ENCODE peak calls at places on chromosomes 6 and 20, in seven cellular contexts. H, N, L, Y, W, S and G are unnamed samples.

GRCh38 chr6:137136065-137136464 is 37.4 kb downstream of the IL22RA2 start:
- DNase-seq in H (no peak), N (no peak), L (no peak), Y (no peak), W (no peak), S (no peak), G (no peak)

GRCh38 chr20:58071991-58072390 is 156.5 kb downstream of the ANKRD60 start:
- DNase-seq in H (no peak), N (no peak), L (no peak), Y (no peak), W (no peak), S (no peak), G (no peak)

GRCh38 chr20:53463101-53463972 is 130.3 kb downstream of the ZNF217 start:
- DNase-seq in H (no peak), N (no peak), L (no peak), Y (no peak), W (no peak), S (no peak), G (no peak)

GRCh38 chr6:105831321-105831720 is 254.8 kb upstream of the PRDM1 start:
- DNase-seq in H (no peak), N (no peak), L (no peak), Y (no peak), W (no peak), S (no peak), G (no peak)

GRCh38 chr6:84449220-84449619 is 221.8 kb upstream of the CEP162 start:
- DNase-seq in H (no peak), N (no peak), L (no peak), Y (peak), W (no peak), S (no peak), G (peak)

GRCh38 chr6:16004934-16005673 is 123.8 kb upstream of the MYLIP start:
- DNase-seq in H (no peak), N (no peak), L (no peak), Y (no peak), W (no peak), S (no peak), G (no peak)

GRCh38 chr6:132715204-132715603 is 1.3 kb upstream of the VNN1 start:
- DNase-seq in H (no peak), N (no peak), L (no peak), Y (peak), W (peak), S (peak), G (peak)

GRCh38 chr6:47116616-47117015 is 74.5 kb upstream of the ADGRF1 start:
- DNase-seq in H (no peak), N (no peak), L (no peak), Y (no peak), W (no peak), S (no peak), G (no peak)

GRCh38 chr20:20821496-20822260 is 109.2 kb upstream of the RALGAPA2 start:
- DNase-seq in H (no peak), N (no peak), L (no peak), Y (no peak), W (no peak), S (peak), G (no peak)

GRCh38 chr6:64812138-64812537 is 894.9 kb downstream of the EYS start:
- DNase-seq in H (no peak), N (no peak), L (no peak), Y (no peak), W (no peak), S (no peak), G (no peak)

GRCh38 chr6:10557886-10558285 is 36.7 kb downstream of the GCNT2 start:
- DNase-seq in H (no peak), N (no peak), L (no peak), Y (no peak), W (no peak), S (no peak), G (no peak)

GRCh38 chr6:70663881-70664466 is 3.7 kb upstream of the SMAP1 start:
- DNase-seq in H (no peak), N (no peak), L (peak), Y (no peak), W (peak), S (no peak), G (no peak)

GRCh38 chr6:81997091-81997926 is 244.8 kb upstream of the TENT5A start:
- DNase-seq in H (no peak), N (no peak), L (no peak), Y (no peak), W (no peak), S (no peak), G (peak)

GRCh38 chr20:561437-562231 is 18.0 kb upstream of the CSNK2A1 start:
- DNase-seq in H (peak), N (no peak), L (peak), Y (peak), W (peak), S (peak), G (peak)
- TF ChIP-seq CTCF in H (peak), N (peak), L (peak), Y (peak), W (peak), S (peak), G (peak)

GRCh38 chr6:51842487-51843469 is 244.6 kb downstream of the PKHD1 start:
- DNase-seq in H (no peak), N (no peak), L (no peak), Y (peak), W (no peak), S (no peak), G (no peak)

GRCh38 chr6:51846531-51846930 is 240.9 kb downstream of the PKHD1 start:
- DNase-seq in H (no peak), N (no peak), L (no peak), Y (no peak), W (no peak), S (no peak), G (no peak)

GRCh38 chr6:51843470-51844390 is 243.7 kb downstream of the PKHD1 start:
- DNase-seq in H (no peak), N (no peak), L (no peak), Y (no peak), W (no peak), S (no peak), G (no peak)

GRCh38 chr6:51842066-51842465 is 245.3 kb downstream of the PKHD1 start:
- DNase-seq in H (no peak), N (no peak), L (no peak), Y (no peak), W (no peak), S (no peak), G (no peak)

DNA sequence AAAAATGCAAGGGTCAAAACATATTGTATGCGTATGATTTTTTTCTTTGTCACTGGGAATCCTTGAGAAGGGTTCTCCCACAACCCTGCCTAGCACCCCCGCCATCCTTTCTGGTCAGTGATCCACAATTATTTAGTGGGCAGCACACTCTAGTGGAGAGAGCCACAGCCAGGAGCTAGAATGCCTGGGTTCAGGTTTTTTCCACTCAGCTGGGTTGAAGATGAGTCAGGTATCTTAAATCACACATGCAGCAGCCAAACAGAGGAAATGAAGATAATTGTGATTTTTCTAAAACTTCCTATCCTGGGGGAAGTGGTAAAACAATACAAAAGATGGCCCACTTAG is 243.1 kb downstream of the PKHD1 start:
- DNase-seq in H (no peak), N (no peak), L (no peak), Y (peak), W (peak), S (no peak), G (no peak)
- TF ChIP-seq CTCF in H (peak), N (no peak), L (no peak), Y (peak), W (peak), S (peak), G (no peak)

DNA sequence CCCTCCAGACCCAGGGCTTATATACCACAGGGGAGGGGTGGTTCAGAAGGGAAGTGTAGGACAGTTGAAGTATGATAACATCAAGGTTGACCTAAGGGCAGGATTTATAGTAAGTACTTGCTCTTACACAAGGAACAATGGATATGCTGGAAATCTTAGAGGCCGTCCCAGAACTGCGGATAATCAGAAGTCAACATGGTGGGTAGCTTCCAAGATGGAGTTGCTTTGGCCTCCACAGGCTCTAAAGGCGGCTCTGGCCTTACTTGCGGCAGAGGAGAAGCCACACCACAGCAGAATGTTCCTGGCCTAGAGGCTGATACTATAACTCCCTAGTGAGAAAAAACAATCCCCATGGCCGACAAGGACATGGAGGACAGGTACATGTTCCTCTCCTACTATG is 344.7 kb downstream of the CDC5L start:
- DNase-seq in H (no peak), N (no peak), L (no peak), Y (no peak), W (no peak), S (no peak), G (no peak)
- TF ChIP-seq CTCF in H (no peak), N (no peak), L (no peak), Y (no peak), W (no peak), S (no peak), G (no peak)

GRCh38 chr20:11851646-11852045 is 66.0 kb upstream of the BTBD3 start:
- DNase-seq in H (no peak), N (no peak), L (no peak), Y (no peak), W (no peak), S (no peak), G (no peak)
- TF ChIP-seq CTCF in H (no peak), N (no peak), L (no peak), Y (no peak), W (no peak), S (no peak), G (no peak)

GRCh38 chr6:19204445-19204844 is 632.7 kb upstream of the ID4 start:
- DNase-seq in H (no peak), N (no peak), L (no peak), Y (no peak), W (no peak), S (no peak), G (no peak)
- TF ChIP-seq CTCF in H (no peak), N (no peak), L (no peak), Y (no peak), W (peak), S (peak), G (peak)

GRCh38 chr20:63505723-63506122 is 6.8 kb upstream of the EEF1A2 start:
- DNase-seq in H (no peak), N (no peak), L (no peak), Y (no peak), W (no peak), S (no peak), G (no peak)

GRCh38 chr20:63505281-63505680 is 6.4 kb upstream of the EEF1A2 start:
- DNase-seq in H (no peak), N (no peak), L (no peak), Y (no peak), W (no peak), S (no peak), G (no peak)

GRCh38 chr20:63509088-63509564 is 10.2 kb upstream of the EEF1A2 start:
- DNase-seq in H (no peak), N (peak), L (no peak), Y (no peak), W (no peak), S (no peak), G (no peak)

GRCh38 chr20:63508072-63508768 is 9.3 kb upstream of the EEF1A2 start:
- DNase-seq in H (no peak), N (peak), L (no peak), Y (no peak), W (no peak), S (no peak), G (no peak)

DNA sequence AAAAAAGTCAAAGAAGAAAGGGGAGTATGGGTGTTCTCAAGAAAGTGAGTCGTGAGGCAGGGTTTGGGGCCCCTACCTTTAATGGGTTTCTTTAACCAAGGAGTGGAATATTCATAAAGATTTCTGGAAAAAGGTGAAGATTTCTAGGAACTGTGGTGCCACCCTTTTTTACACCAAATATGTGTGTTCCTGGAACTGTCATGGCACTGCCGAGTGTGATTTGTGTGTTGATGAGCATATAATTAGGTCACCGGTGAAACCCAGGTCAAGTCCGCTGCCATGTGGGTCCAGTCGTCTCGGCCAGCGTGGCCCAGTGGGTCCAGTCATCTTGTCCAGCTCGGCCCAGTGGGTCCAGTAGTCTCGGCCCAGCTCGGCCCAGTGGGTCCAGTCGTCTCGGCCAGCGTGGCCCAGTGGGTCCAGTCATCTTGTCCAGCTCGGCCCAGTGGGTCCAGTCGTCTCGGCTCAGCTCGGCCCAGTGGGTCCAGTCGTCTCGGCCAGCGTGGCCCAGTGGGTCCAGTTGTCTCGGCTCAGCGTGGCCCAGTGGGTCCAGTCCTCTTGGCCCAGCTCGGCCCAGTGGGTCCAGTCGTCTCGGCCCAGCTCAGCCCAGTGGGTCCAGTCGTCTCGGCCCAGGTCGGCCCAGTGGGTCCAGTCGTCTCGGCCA is 8.3 kb upstream of the EEF1A2 start:
- DNase-seq in H (no peak), N (peak), L (no peak), Y (no peak), W (no peak), S (no peak), G (no peak)
- TF ChIP-seq CTCF in H (no peak), N (no peak), L (no peak), Y (no peak), W (no peak), S (no peak), G (no peak)

GRCh38 chr6:2037230-2037926 is 208.0 kb downstream of the GMDS start:
- DNase-seq in H (no peak), N (no peak), L (no peak), Y (no peak), W (peak), S (no peak), G (no peak)
- TF ChIP-seq CTCF in H (no peak), N (no peak), L (no peak), Y (peak), W (peak), S (peak), G (no peak)

GRCh38 chr20:44888226-44889103 is 3.0 kb downstream of the YWHAB start:
- DNase-seq in H (no peak), N (no peak), L (no peak), Y (no peak), W (no peak), S (no peak), G (no peak)
- TF ChIP-seq CTCF in H (peak), N (peak), L (peak), Y (peak), W (no peak), S (peak), G (peak)

GRCh38 chr20:56817780-56818675 is 188.9 kb downstream of the TFAP2C start:
- DNase-seq in H (no peak), N (no peak), L (no peak), Y (no peak), W (no peak), S (no peak), G (no peak)
- TF ChIP-seq CTCF in H (no peak), N (no peak), L (no peak), Y (no peak), W (no peak), S (peak), G (no peak)

GRCh38 chr20:59253325-59253724 is 47.1 kb upstream of the EDN3 start:
- DNase-seq in H (no peak), N (no peak), L (no peak), Y (no peak), W (no peak), S (no peak), G (no peak)

GRCh38 chr20:59250293-59250692 is 50.1 kb upstream of the EDN3 start:
- DNase-seq in H (no peak), N (no peak), L (no peak), Y (no peak), W (no peak), S (no peak), G (no peak)

GRCh38 chr20:59258103-59258705 is 42.2 kb upstream of the EDN3 start:
- DNase-seq in H (no peak), N (no peak), L (no peak), Y (no peak), W (no peak), S (no peak), G (no peak)

GRCh38 chr20:59255256-59255655 is 45.2 kb upstream of the EDN3 start:
- DNase-seq in H (no peak), N (no peak), L (no peak), Y (no peak), W (no peak), S (no peak), G (no peak)

DNA sequence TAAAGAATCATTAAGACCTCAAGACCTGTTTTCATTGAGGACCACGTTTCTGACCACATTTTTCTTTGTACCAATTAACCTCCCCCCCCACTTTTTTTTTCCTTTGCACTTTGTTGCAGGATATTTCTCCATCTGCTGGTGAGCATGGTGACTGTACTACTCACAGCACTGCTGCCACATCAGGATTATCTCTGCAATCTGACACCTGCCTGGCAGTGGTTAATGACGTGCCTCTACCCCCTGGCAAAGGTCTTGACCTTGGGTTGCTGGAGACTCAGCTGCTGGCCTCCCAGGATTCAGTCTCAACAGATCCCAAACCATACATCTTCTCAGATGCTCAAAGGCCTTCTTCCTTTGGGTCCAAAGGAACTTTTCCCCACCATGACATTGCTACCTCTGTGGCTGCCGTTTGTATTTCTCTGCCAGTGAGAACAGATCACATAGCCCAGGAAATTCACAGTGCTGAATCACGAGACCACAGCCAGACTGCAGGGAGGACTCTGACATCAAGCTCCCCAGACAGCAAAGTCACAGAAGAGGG is 46.6 kb upstream of the EDN3 start:
- DNase-seq in H (no peak), N (no peak), L (no peak), Y (peak), W (peak), S (no peak), G (no peak)
- TF ChIP-seq CTCF in H (no peak), N (no peak), L (no peak), Y (no peak), W (peak), S (no peak), G (no peak)